ENCODE peak calls at places on chromosomes 12 and 14, in ten cellular contexts. D is transverse colon, E is GM23338, S is PC-3, M is brain microvascular endothelial cell, C is uterus, W is sigmoid colon, U is neuronal stem cell, A is heart right ventricle, R is left lung. G is an unnamed sample. For H3K27me3, the result is how much of the 10 kb centered on the place peaks cover.

GRCh38 chr12:120814203-120814902 is 88.7 kb downstream of the ACADS start:
- DNase-seq in R (no peak), A (no peak), U (no peak), M (no peak), S (no peak), C (no peak), E (no peak), W (no peak), D (no peak), G (no peak)

GRCh38 chr12:51901121-51901812 is 6.0 kb upstream of the ACVRL1 start:
- DNase-seq in D (peak), U (no peak), S (no peak), A (no peak), C (no peak), M (no peak), W (peak), E (no peak), R (no peak), G (peak)

GRCh38 chr14:90698379-90698869 is 117.8 kb downstream of the TTC7B start:
- DNase-seq in C (peak), W (peak), M (no peak), D (peak), S (no peak), U (no peak), A (peak), R (no peak), E (no peak), G (no peak)

GRCh38 chr14:41830679-41831078 is 224.0 kb downstream of the LRFN5 start:
- DNase-seq in S (no peak), R (no peak), D (no peak), E (peak), W (peak), M (no peak), C (no peak), A (peak), U (no peak), G (no peak)

GRCh38 chr12:24360907-24361306 is 411.4 kb upstream of the SOX5 start:
- DNase-seq in U (no peak), A (no peak), C (no peak), D (no peak), S (no peak), R (no peak), M (peak), E (no peak), W (no peak), G (no peak)

GRCh38 chr12:31715283-31715825 is 13.5 kb downstream of the AMN1 start:
- DNase-seq in M (no peak), R (no peak), U (no peak), E (peak), A (no peak), C (no peak), D (no peak), S (no peak), W (no peak), G (no peak)

GRCh38 chr12:79000501-79000900 is 135.9 kb downstream of the SYT1 start:
- DNase-seq in D (no peak), U (no peak), W (no peak), E (no peak), A (no peak), R (no peak), S (no peak), M (no peak), C (no peak), G (no peak)

GRCh38 chr12:84919271-84919670 is 6.7 kb upstream of the SLC6A15 start:
- DNase-seq in E (no peak), D (no peak), M (peak), R (no peak), A (no peak), U (no peak), S (peak), C (no peak), W (no peak), G (no peak)

GRCh38 chr14:24116111-24116809 is 1.5 kb upstream of the NRL start:
- DNase-seq in M (no peak), A (no peak), D (no peak), U (no peak), C (no peak), R (no peak), S (no peak), W (peak), E (no peak), G (no peak)

GRCh38 chr14:91410781-91411536 is 6.7 kb downstream of the CCDC88C start:
- DNase-seq in C (no peak), D (no peak), M (no peak), E (no peak), R (no peak), A (no peak), S (no peak), U (no peak), W (peak), G (no peak)

GRCh38 chr12:96091833-96092232 is 56.4 kb upstream of the LTA4H start:
- DNase-seq in D (no peak), W (no peak), M (no peak), C (no peak), R (no peak), U (no peak), S (peak), E (peak), A (no peak), G (no peak)

GRCh38 chr14:90851327-90852036 is 35.3 kb upstream of the TTC7B start:
- DNase-seq in S (no peak), R (no peak), M (no peak), A (no peak), E (no peak), D (no peak), W (no peak), U (no peak), C (no peak), G (no peak)

GRCh38 chr14:92473947-92474535 is 39.5 kb upstream of the RIN3 start:
- DNase-seq in C (no peak), D (no peak), M (no peak), U (no peak), S (no peak), A (no peak), W (no peak), R (no peak), E (no peak), G (no peak)

GRCh38 chr12:64733857-64734256 is 25.3 kb downstream of the GNS start:
- DNase-seq in R (no peak), A (peak), C (no peak), D (no peak), E (no peak), M (no peak), W (no peak), S (peak), U (no peak), G (no peak)

GRCh38 chr14:105064001-105064400 is 1.2 kb downstream of the GPR132 start:
- DNase-seq in D (no peak), U (no peak), R (no peak), M (no peak), E (no peak), S (no peak), A (no peak), W (no peak), C (no peak), G (no peak)

GRCh38 chr14:52033131-52033642 is 35.7 kb downstream of the NID2 start:
- DNase-seq in U (no peak), C (no peak), M (no peak), E (peak), W (no peak), R (no peak), D (no peak), S (no peak), A (no peak), G (no peak)

GRCh38 chr12:4307593-4308333 is 13.2 kb upstream of the TIGAR start:
- DNase-seq in A (peak), W (peak), M (peak), S (peak), E (peak), D (peak), U (peak), C (peak), R (peak), G (peak)

GRCh38 chr12:106227641-106228319 is 20.0 kb downstream of the CKAP4 start:
- DNase-seq in U (no peak), A (no peak), S (peak), D (peak), E (no peak), C (no peak), W (no peak), R (peak), M (no peak), G (peak)

DNA sequence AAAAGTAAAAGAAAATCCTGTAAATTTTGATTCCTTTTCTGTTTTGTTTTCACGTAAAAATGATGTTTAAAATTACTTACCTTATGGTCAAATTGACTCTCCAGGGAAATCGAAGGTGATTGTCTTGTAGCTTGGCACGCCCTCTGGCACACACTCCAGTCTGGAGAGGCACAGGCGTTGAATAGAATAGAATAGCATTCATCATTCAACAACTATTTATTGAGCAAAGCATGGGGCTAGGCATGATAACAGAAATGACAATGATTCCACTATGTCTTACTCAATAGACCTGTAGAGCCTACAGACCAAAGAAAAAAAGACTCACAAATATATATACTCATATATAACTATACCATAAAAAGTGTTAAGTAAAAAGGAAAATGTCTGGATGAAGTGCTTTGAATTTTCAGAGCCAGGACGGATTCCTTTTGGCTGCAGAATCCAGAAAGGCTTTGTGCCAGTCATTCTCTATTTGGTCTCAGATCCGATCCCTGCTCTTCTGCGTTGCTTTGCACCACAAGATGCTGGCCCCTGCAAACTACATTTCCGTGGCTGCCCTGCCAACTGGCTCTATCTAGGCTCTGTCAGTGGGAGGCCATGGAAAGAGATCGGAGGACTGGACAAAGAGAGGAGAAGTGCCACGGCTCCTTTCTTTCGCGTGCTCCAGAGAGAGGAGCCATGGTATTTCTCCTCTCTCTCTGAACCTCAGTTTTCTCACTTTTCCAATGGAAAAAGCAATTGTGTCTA is 231.8 kb downstream of the CRADD start:
- DNase-seq in M (peak), E (no peak), S (peak), C (no peak), A (peak), R (no peak), D (peak), W (no peak), U (no peak), G (no peak)
- H3K4me3 ChIP-seq in M (no peak), E (no peak), S (no peak), C (no peak), A (no peak), R (no peak), D (no peak), W (no peak), U (no peak), G (no peak)

DNA sequence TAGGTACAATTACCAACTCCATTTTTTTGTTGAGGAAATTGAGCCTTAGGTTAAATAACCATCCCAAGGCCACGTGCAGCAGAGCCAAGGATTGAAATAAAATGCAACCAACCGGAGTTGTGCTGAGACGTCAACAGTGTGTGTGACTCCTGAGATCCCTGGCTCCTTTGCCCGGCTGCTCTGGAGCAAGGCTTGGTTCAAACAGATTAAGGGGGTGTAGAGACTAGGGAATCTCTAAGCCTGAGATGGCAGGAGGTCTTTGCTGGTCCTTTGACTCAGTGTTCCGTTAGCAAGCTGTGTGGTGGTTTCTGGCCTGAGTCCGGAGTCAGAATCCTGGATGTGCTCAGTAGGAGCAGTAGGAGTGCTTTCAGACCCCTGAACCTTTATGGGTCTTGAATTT is 1.4 kb upstream of the SLC8A3 start:
- DNase-seq in E (no peak), S (no peak), M (no peak), D (no peak), R (no peak), W (no peak), U (no peak), A (no peak), C (no peak), G (no peak)
- H3K27me3 ChIP-seq in E (half or more), S (half or more), M (under half), D (half or more), R (half or more), W (under half), U (half or more), A (half or more), C (under half), G (half or more)

DNA sequence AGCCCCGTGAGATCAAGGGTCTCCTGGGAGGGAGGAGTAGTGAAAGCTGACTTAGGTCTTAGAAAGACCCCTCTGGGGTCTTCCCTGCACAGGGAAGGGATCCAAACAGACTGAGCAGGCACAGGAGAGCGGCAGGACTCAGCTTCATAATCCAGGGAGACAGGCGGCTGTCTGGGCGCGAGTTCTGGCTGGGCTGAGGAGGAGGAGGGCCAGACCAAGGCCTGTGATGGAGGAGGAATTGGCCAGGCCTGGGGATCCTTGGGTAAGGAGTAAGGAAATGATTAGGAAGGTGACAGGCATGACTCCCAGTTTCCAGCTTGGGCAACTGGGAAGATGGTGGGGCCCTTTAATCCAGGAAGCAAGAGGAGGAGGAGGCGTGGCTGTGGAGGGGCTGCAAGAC is 93.1 kb downstream of the DICER1 start:
- DNase-seq in C (no peak), W (peak), A (no peak), M (no peak), R (no peak), U (no peak), E (no peak), D (no peak), S (no peak), G (peak)
- H3K27ac ChIP-seq in C (no peak), W (no peak), A (no peak), M (no peak), R (no peak), U (no peak), E (no peak), D (no peak), S (no peak), G (no peak)

DNA sequence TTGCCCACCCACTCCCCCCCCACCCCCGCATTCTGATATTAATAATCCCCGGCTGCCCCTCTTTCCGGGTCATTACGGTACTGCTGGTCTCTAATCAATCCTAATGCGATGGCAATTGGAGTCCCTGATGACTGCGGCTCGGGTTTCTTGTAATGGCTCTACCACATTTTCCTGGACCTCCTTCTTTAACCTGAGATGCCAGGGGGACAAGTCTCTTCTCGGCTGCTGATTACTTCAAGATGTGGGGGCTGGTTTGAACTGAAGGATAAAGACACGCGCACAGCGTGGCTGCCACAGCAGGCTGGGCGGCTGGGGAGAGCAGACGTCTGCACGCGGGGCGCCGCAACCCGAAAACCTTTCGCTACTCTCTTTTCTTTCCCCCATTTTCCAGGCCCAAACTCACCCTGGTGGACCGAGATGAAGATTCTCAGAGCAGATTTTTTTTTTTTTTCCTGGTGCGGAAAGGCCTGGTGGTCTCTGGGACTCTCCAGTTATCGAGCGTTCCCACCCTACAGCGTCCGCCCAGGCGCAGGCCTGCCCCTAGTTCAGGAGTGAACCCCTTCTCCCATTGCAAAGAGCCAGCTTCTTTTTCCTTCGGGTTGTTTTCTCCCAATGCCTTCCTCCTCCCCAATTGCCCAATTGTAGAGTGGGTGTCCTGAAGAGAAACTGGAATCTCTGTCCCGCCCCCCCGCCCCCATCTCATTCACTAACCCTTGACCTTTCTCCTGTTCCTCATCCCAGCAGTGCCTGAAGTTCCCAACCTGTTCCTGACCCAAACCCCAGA is 6.0 kb upstream of the SIX1 start:
- DNase-seq in R (no peak), D (no peak), U (peak), E (peak), W (no peak), A (no peak), C (no peak), M (no peak), S (no peak), G (no peak)
- H3K4me3 ChIP-seq in R (no peak), D (no peak), U (no peak), E (peak), W (no peak), A (no peak), C (no peak), M (no peak), S (no peak), G (no peak)

G was measured in upper lobe of right lung.